ENCODE peak calls at places on chromosomes 11 and 22, in seven cellular contexts. N is mesendoderm, H is H9, X is trophoblast cell, P is mesenchymal stem cell, E is H1, U is IMR-90. S is an unnamed sample.
A peak's percentile ranks its signal among the peaks of the same experiment; 100 is the strongest.

GRCh38 chr11:18676803-18677202 is 21.8 kb upstream of the TMEM86A start:
- DNase-seq in N (no peak), H (no peak), X (no peak), P (no peak), E (no peak), U (no peak), S (no peak)

GRCh38 chr22:38415561-38416321 is 39.3 kb downstream of the KCNJ4 start:
- DNase-seq in N (peak; percentile 63), H (peak; percentile 80), X (no peak), P (no peak), E (no peak), U (no peak), S (no peak)

GRCh38 chr11:35173011-35173511 is 34.1 kb downstream of the CD44 start:
- DNase-seq in N (no peak), H (no peak), X (no peak), P (peak; percentile 69), E (no peak), U (peak; percentile 42), S (no peak)

GRCh38 chr11:81979444-81979843 is 754.2 kb downstream of the FAM181B start:
- DNase-seq in N (no peak), H (no peak), X (no peak), P (no peak), E (no peak), U (no peak), S (no peak)

GRCh38 chr11:66183581-66184048 is 84.8 kb upstream of the RAB1B start:
- DNase-seq in N (peak; percentile 88), H (no peak), X (no peak), P (peak; percentile 47), E (no peak), U (no peak), S (no peak)

GRCh38 chr11:111908639-111909305 is 2.8 kb downstream of the CRYAB start:
- DNase-seq in N (peak; percentile 41), H (no peak), X (peak; percentile 83), P (no peak), E (no peak), U (no peak), S (no peak)

GRCh38 chr11:78715639-78716311 is 141.1 kb upstream of the NARS2 start:
- DNase-seq in N (peak; percentile 87), H (peak; percentile 87), X (peak; percentile 91), P (peak; percentile 66), E (peak; percentile 86), U (peak; percentile 91), S (peak; percentile 59)

GRCh38 chr22:50739894-50740293 is 1.9 kb downstream of the ACR start:
- DNase-seq in N (no peak), H (no peak), X (no peak), P (no peak), E (no peak), U (no peak), S (no peak)

GRCh38 chr11:126362879-126363655 is 7.6 kb downstream of the ST3GAL4 start:
- DNase-seq in N (no peak), H (no peak), X (no peak), P (no peak), E (peak; percentile 40), U (no peak), S (no peak)

GRCh38 chr11:22920939-22921565 is 60.8 kb upstream of the CCDC179 start:
- DNase-seq in N (peak; percentile 88), H (peak; percentile 51), X (peak; percentile 1), P (peak; percentile 69), E (no peak), U (peak; percentile 76), S (peak; percentile 26)

GRCh38 chr11:47106839-47107520 is 69.7 kb downstream of the ARFGAP2 start:
- DNase-seq in N (no peak), H (no peak), X (no peak), P (no peak), E (no peak), U (no peak), S (no peak)

GRCh38 chr11:126416542-126417090 is 61.1 kb downstream of the ST3GAL4 start:
- DNase-seq in N (peak; percentile 77), H (peak; percentile 89), X (peak; percentile 79), P (peak; percentile 81), E (peak; percentile 63), U (peak; percentile 68), S (peak; percentile 59)

GRCh38 chr11:44032304-44033085 is 15.3 kb upstream of the ACCSL start:
- DNase-seq in N (no peak), H (no peak), X (no peak), P (peak; percentile 54), E (peak; percentile 23), U (peak; percentile 72), S (no peak)

GRCh38 chr11:74696488-74696887 is 34.7 kb downstream of the CHRDL2 start:
- DNase-seq in N (no peak), H (no peak), X (no peak), P (no peak), E (no peak), U (no peak), S (no peak)

GRCh38 chr11:47714554-47715081 is 551 bp downstream of the AGBL2 start:
- DNase-seq in N (peak; percentile 39), H (no peak), X (no peak), P (peak; percentile 35), E (no peak), U (no peak), S (peak; percentile 3)

GRCh38 chr11:69286358-69287327 is 7.3 kb upstream of the MYEOV start:
- DNase-seq in N (peak; percentile 39), H (peak; percentile 41), X (no peak), P (no peak), E (no peak), U (no peak), S (no peak)

GRCh38 chr22:19988965-19989724 is 27.5 kb downstream of the ARVCF start:
- DNase-seq in N (no peak), H (no peak), X (no peak), P (no peak), E (no peak), U (no peak), S (no peak)

GRCh38 chr11:32068134-32068533 is 22.7 kb upstream of the RCN1 start:
- DNase-seq in N (no peak), H (no peak), X (peak; percentile 52), P (peak; percentile 10), E (no peak), U (no peak), S (no peak)

GRCh38 chr22:46593211-46593676 is 26.9 kb upstream of the GRAMD4 start:
- DNase-seq in N (no peak), H (no peak), X (no peak), P (no peak), E (no peak), U (no peak), S (no peak)

GRCh38 chr11:17601206-17602075 is 54.4 kb downstream of the OTOG start:
- DNase-seq in N (peak; percentile 34), H (no peak), X (no peak), P (no peak), E (no peak), U (no peak), S (no peak)

GRCh38 chr22:29071261-29072045 is 1.4 kb upstream of the KREMEN1 start:
- DNase-seq in N (peak; percentile 67), H (peak; percentile 72), X (peak; percentile 26), P (peak; percentile 32), E (peak; percentile 78), U (peak; percentile 7), S (peak; percentile 56)

GRCh38 chr22:30265851-30266444 is 703 bp downstream of the OSM start:
- DNase-seq in N (no peak), H (no peak), X (no peak), P (no peak), E (no peak), U (no peak), S (no peak)

GRCh38 chr11:78231962-78232459 is 43.3 kb downstream of the USP35 start:
- DNase-seq in N (no peak), H (no peak), X (no peak), P (peak; percentile 58), E (no peak), U (peak; percentile 83), S (no peak)

GRCh38 chr11:77644887-77645286 is 7.3 kb upstream of the CLNS1A start:
- DNase-seq in N (no peak), H (no peak), X (no peak), P (no peak), E (no peak), U (no peak), S (no peak)

GRCh38 chr11:77590194-77590591 is 440 bp downstream of the AQP11 start:
- DNase-seq in N (peak; percentile 78), H (peak; percentile 62), X (peak; percentile 58), P (peak; percentile 55), E (no peak), U (peak; percentile 46), S (peak; percentile 17)

GRCh38 chr11:32758291-32758690 is 36.2 kb downstream of the CCDC73 start:
- DNase-seq in N (no peak), H (no peak), X (no peak), P (no peak), E (no peak), U (no peak), S (no peak)

GRCh38 chr11:82791779-82792178 is 58.1 kb upstream of the FAM181B start:
- DNase-seq in N (peak; percentile 54), H (no peak), X (peak; percentile 38), P (no peak), E (no peak), U (no peak), S (no peak)

GRCh38 chr11:78860720-78861422 is 286.2 kb upstream of the NARS2 start:
- DNase-seq in N (peak; percentile 56), H (no peak), X (no peak), P (peak; percentile 44), E (peak; percentile 68), U (peak; percentile 35), S (peak; percentile 27)

GRCh38 chr11:58006940-58007339 is 16.7 kb upstream of the OR9Q1 start:
- DNase-seq in N (no peak), H (no peak), X (no peak), P (no peak), E (no peak), U (peak; percentile 78), S (no peak)

GRCh38 chr11:11973866-11974265 is 34.6 kb downstream of the DKK3 start:
- DNase-seq in N (no peak), H (peak; percentile 15), X (no peak), P (no peak), E (peak; percentile 19), U (peak; percentile 16), S (no peak)
- H3K18ac ChIP-seq in N (no peak overlapping the region), H (no peak overlapping the region), X (no peak overlapping the region), P (peak overlapping the region; percentile 55), E (no peak overlapping the region), U (no peak overlapping the region), S (peak overlapping the region; percentile 40)

GRCh38 chr11:12682730-12683500 is 8.7 kb downstream of the TEAD1 start:
- DNase-seq in N (peak; percentile 48), H (no peak), X (peak; percentile 89), P (no peak), E (no peak), U (no peak), S (no peak)
- H3K18ac ChIP-seq in N (peak overlapping the region; percentile 89), H (no peak overlapping the region), X (no peak overlapping the region), P (peak overlapping the region; percentile 14), E (no peak overlapping the region), U (no peak overlapping the region), S (no peak overlapping the region)

GRCh38 chr11:91397134-91397468 is 827.5 kb upstream of the FAT3 start:
- DNase-seq in N (no peak), H (no peak), X (no peak), P (no peak), E (no peak), U (no peak), S (no peak)
- H3K18ac ChIP-seq in N (no peak overlapping the region), H (no peak overlapping the region), X (no peak overlapping the region), P (no peak overlapping the region), E (no peak overlapping the region), U (no peak overlapping the region), S (no peak overlapping the region)

DNA sequence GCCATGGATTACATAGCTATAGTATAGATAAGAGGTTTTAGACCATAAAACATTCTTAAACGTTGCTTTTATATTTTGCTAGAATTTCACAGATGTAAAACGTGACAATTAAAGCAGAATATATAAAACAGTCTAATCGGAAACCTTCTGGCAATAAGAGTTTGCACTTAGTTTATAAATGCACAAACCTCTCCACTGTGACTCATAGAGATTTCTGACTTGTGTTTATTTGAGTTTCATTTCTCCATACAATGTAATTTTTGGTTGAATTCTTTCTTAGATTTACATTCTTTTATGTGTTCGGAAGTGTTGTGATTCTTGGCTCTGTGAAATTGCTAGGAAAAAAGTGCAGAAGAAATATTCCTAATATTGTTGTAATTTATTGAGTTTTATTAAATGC is 288.7 kb upstream of the CTSC start:
- DNase-seq in N (no peak), H (no peak), X (no peak), P (no peak), E (no peak), U (peak; percentile 52), S (no peak)
- H3K18ac ChIP-seq in N (no peak overlapping the region), H (no peak overlapping the region), X (no peak overlapping the region), P (no peak overlapping the region), E (no peak overlapping the region), U (peak overlapping the region; percentile 58), S (no peak overlapping the region)

S was measured in neuronal stem cell.